ENCODE peak calls at places on chromosomes 11 and 22, in six cellular contexts. A is uterus, L is HepG2, M is stomach, N is IMR-90, U is ovary. Z is an unnamed sample.

GRCh38 chr11:74154621-74155281 is 16.1 kb downstream of the C2CD3 start:
- DNase-seq in M (no peak), U (no peak), A (no peak), L (no peak), N (no peak), Z (no peak)

GRCh38 chr11:35488117-35488516 is 37.3 kb downstream of the PAMR1 start:
- DNase-seq in L (no peak), U (no peak), A (no peak), N (peak), M (no peak), Z (no peak)

GRCh38 chr11:8810331-8811301 is 100.4 kb upstream of the AKIP1 start:
- DNase-seq in A (peak), U (peak), L (peak), N (peak), M (peak), Z (no peak)

GRCh38 chr11:85772700-85773099 is 38.2 kb downstream of the SYTL2 start:
- DNase-seq in U (no peak), N (peak), L (no peak), M (no peak), A (no peak), Z (no peak)

GRCh38 chr11:93737904-93738612 is 3.2 kb downstream of the TAF1D start:
- DNase-seq in M (no peak), U (no peak), A (no peak), N (peak), L (no peak), Z (no peak)

GRCh38 chr11:36702330-36703054 is 104.5 kb upstream of the RAG2 start:
- DNase-seq in L (peak), A (no peak), N (peak), U (no peak), M (no peak), Z (peak)

GRCh38 chr22:37409557-37409956 is 17.7 kb downstream of the ELFN2 start:
- DNase-seq in U (no peak), L (no peak), A (no peak), N (no peak), M (no peak), Z (no peak)

GRCh38 chr22:28883917-28884753 is 763 bp downstream of the ZNRF3 start:
- DNase-seq in M (peak), N (peak), U (peak), A (peak), L (no peak), Z (peak)

GRCh38 chr11:33234397-33235168 is 22.6 kb upstream of the HIPK3 start:
- DNase-seq in A (no peak), M (no peak), N (peak), U (no peak), L (no peak), Z (no peak)

GRCh38 chr11:61840371-61840770 is 12.3 kb downstream of the FADS2 start:
- DNase-seq in M (no peak), L (no peak), A (no peak), U (no peak), N (no peak), Z (no peak)

GRCh38 chr22:38062782-38063181 is 5.6 kb downstream of the PICK1 start:
- DNase-seq in M (no peak), L (no peak), N (no peak), U (no peak), A (no peak), Z (no peak)

GRCh38 chr11:117595440-117595839 is 201.6 kb downstream of the DSCAML1 start:
- DNase-seq in L (no peak), U (no peak), A (no peak), N (no peak), M (no peak), Z (no peak)

GRCh38 chr11:10388574-10388973 is 66.5 kb upstream of the AMPD3 start:
- DNase-seq in M (no peak), U (no peak), N (no peak), L (no peak), A (no peak), Z (no peak)

GRCh38 chr11:8312966-8313365 is 49.3 kb upstream of the LMO1 start:
- DNase-seq in U (no peak), N (no peak), M (no peak), A (no peak), L (no peak), Z (no peak)

GRCh38 chr11:115911656-115912055 is 407.4 kb upstream of the CADM1 start:
- DNase-seq in L (no peak), M (no peak), N (no peak), A (no peak), U (no peak), Z (no peak)

GRCh38 chr22:50261615-50262459 is at the start of gene MAPK12:
- DNase-seq in N (no peak), M (no peak), A (no peak), L (no peak), U (peak), Z (peak)

GRCh38 chr11:118619444-118620205 is 12.2 kb downstream of the PHLDB1 start:
- DNase-seq in U (no peak), L (no peak), A (peak), N (peak), M (no peak), Z (peak)

GRCh38 chr11:118621898-118622375 is 14.5 kb downstream of the PHLDB1 start:
- DNase-seq in L (no peak), N (no peak), U (no peak), M (no peak), A (no peak), Z (no peak)

GRCh38 chr11:118622376-118623290 is 15.2 kb downstream of the PHLDB1 start:
- DNase-seq in A (peak), M (no peak), N (peak), U (no peak), L (no peak), Z (peak)

GRCh38 chr11:118620529-118621070 is 13.2 kb downstream of the PHLDB1 start:
- DNase-seq in U (no peak), L (peak), N (no peak), A (no peak), M (no peak), Z (no peak)

DNA sequence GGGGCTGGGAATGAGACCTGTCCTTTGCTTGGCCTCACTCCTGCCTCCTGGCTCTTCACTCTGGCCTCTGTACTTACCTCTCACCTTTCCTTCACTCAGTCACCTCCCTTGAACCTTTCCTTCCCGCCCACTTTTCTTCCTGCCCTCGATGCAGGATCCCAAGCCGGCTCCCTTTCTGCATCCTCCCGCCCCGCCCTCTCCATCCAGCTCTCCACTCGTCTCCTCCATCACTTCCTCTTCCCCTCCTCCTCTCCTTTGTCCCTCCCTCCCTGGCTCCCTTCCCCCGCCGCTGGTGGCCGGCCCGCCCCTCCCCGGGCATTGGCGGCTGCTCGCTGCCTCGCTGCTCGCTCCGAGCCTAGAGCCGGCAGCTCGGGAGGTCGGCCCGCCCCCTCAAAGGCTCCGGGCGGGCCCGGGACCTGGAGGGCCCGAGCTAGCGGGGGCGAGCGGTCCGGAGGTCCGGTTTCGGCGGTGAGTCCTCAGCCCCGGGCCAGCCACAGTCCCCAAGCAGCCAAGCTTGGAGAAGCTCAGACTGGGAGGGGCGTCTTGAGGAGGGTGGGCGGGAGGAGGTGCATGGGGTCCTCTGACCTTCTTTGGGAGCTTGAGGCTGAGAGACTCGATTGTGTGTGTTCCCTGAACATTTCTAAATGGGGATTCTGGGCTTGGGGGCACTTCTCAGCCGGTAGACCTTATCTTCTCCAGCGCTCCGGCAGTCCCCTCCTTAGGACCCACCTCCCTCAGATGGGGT is 13.8 kb downstream of the PHLDB1 start:
- DNase-seq in N (peak), A (peak), M (peak), L (peak), U (peak), Z (peak)
- TF ChIP-seq POLR2A in N (peak), A (no peak), M (no peak), L (no peak), U (no peak), Z (no peak)

GRCh38 chr11:31248768-31249167 is 120.8 kb downstream of the DCDC1 start:
- DNase-seq in N (no peak), A (no peak), L (no peak), M (no peak), U (no peak), Z (no peak)

GRCh38 chr11:31246451-31247165 is 122.9 kb downstream of the DCDC1 start:
- DNase-seq in U (no peak), A (no peak), N (peak), M (no peak), L (no peak), Z (no peak)
- TF ChIP-seq POLR2A in U (no peak), A (no peak), N (no peak), M (no peak), L (no peak), Z (no peak)

GRCh38 chr11:47408598-47409439 is 429 bp downstream of the SLC39A13 start:
- DNase-seq in U (peak), M (peak), L (no peak), A (peak), N (peak), Z (no peak)
- TF ChIP-seq POLR2A in U (no peak), M (no peak), L (no peak), A (no peak), N (peak), Z (no peak)

DNA sequence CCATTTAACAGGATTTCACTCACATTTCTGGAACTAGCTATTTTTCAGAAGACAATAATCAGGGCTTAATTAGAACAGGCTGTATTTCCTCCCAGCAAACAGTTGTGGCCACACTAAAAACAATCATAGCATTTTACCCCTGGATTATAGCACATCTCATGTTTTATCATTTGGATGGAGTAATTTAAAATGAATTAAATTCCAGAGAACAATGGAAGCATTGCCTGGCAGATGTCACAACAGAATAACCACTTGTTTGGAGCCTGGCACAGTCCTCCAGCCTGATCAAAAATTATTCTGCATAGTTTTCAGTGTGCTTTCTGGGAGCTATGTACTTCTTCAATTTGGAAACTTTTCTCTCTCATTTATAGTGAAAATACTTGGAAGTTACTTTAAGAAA is 9.2 kb downstream of the PRSS23 start:
- DNase-seq in N (no peak), U (no peak), A (no peak), M (no peak), L (no peak), Z (no peak)
- TF ChIP-seq POLR2A in N (no peak), U (no peak), A (no peak), M (no peak), L (no peak), Z (no peak)

GRCh38 chr22:21943571-21944448 is 8.8 kb downstream of the PPM1F start:
- DNase-seq in L (no peak), M (no peak), U (peak), N (no peak), A (no peak), Z (peak)

GRCh38 chr22:21942407-21942895 is 10.2 kb downstream of the PPM1F start:
- DNase-seq in N (peak), M (peak), L (no peak), U (no peak), A (peak), Z (peak)

GRCh38 chr22:21940521-21940920 is 12.1 kb downstream of the PPM1F start:
- DNase-seq in U (no peak), M (no peak), N (no peak), L (no peak), A (no peak), Z (peak)

GRCh38 chr22:21941921-21942320 is 10.7 kb downstream of the PPM1F start:
- DNase-seq in L (no peak), U (no peak), A (no peak), N (no peak), M (no peak), Z (no peak)

DNA sequence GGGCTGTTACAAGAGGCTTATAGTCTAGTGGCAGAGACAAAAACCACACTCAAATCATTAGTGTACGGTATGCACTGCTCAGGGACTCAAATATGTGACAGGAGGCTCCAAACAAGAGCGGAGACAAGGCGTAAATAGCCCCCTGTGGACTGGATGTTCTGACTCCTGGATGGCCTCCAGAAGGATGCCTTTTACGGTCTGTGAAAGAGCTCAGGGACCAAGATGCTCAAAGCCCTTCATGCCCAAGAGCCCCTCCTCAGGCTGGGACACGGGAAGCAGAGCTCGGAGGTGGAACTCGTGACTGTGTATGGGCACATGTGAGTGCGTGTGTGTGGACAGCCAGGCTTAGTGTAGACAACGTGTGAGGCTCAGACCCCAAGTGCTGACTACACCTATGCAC is 9.7 kb downstream of the PPM1F start:
- DNase-seq in L (no peak), A (peak), N (no peak), M (no peak), U (no peak), Z (no peak)
- TF ChIP-seq POLR2A in L (no peak), A (no peak), N (no peak), M (no peak), U (no peak), Z (no peak)

GRCh38 chr22:20508815-20509271 is 1.4 kb downstream of the MED15 start:
- DNase-seq in L (no peak), A (no peak), N (no peak), U (no peak), M (no peak), Z (peak)

GRCh38 chr22:20510811-20511577 is 3.6 kb downstream of the MED15 start:
- DNase-seq in L (no peak), A (no peak), M (no peak), N (no peak), U (no peak), Z (no peak)

GRCh38 chr22:20509344-20510047 is 2.1 kb downstream of the MED15 start:
- DNase-seq in N (peak), L (peak), U (peak), M (peak), A (peak), Z (peak)

GRCh38 chr22:20506543-20507252 is 712 bp upstream of the MED15 start:
- DNase-seq in M (no peak), A (no peak), L (no peak), N (no peak), U (no peak), Z (no peak)

DNA sequence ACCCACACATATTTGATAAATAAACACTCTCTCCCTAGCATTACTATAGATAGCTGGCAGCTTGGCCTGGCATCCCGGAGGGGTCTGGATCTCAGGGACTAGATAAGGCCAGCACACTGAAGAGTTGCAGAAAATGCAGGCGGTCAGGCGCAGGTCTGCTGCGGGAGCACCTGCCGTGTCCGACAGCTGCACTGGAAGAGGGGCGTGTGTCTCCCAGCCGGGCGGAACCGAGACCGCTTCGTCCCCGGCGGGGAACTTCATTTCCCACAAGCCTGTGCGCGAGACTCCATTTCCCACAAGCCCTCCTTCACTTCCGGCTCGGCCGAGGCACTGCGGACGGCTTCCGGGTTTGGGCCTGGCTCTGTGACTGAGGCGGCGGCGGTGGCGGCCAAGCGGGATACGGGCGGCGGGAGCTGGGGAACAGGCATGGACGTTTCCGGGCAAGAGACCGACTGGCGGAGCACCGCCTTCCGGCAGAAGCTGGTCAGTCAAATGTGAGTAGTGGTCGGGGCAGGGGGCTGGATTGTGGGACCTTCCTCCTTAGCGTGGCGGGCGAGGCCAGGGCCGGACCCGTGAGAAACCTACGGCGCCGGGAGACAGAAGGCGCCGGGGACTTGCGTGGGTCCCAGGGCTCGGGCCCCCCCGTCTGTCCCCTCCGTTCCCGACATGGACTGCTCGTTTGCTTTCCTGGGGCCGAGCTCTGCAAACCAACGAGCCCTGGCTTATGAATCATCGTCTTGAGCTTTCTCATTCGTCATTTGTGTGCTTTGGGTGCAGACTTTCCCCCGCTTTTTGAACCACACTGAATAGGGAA is at the start of gene MED15:
- DNase-seq in A (peak), M (peak), L (peak), U (peak), N (peak), Z (peak)
- TF ChIP-seq POLR2A in A (peak), M (no peak), L (peak), U (peak), N (peak), Z (peak)

DNA sequence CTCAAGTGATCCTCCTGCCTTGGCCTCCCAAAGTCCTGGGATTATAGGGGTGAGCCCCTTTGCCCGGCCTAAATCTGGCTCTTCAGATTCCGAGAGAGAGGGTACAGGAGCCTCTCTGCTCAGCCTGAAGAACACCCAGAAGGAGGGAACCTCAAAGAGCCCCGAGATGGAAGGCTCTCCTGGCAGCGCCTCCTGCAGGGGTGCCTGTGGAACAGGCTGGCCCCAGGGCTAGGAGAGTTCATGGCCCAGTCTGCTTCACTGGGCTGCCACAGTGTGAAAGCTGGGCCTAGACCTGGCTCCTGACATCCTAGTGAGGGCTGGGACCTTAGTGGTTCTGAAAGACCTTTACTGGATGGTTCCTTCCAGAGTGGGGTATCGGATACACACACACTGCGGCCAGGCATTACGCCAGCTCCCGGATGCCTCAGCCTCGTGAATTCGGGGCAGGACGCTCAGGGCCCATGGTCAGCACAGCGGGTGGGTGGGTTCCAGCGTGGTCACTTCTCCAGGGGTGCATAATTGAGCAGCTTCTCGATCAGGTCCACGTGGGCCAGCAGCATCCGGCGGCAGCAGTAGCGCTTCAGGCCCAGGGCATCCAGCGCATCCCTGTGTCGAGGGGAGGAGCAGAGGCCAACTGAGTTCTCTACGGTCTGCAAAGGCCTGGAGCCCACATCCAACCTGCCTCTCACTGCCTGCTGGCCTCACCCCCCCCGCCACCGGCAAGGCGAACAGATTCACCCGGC is 2.3 kb downstream of the POLR2L start:
- DNase-seq in A (no peak), M (no peak), U (no peak), N (no peak), L (no peak), Z (no peak)
- TF ChIP-seq POLR2A in A (no peak), M (no peak), U (no peak), N (no peak), L (no peak), Z (no peak)

DNA sequence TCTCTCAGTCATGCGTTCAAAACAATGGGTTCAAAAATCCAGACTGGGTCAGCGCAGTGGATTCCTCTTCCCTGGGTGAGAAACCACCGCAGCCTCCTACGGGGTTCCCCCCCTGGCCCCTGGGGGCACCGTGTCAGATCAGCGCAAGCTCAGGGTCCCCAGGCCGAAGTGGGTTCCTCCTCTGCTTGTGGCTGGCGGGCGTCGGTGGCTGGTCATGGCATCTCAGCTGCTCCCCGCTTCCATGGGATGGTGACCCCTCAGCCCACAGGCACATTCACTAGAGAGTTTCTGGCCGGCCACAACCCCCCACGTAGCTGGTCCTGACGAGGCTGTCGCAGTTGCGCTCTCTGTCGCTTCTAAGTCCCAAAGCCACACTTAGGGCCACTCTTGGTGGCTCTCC is 389.8 kb downstream of the TBC1D22A start:
- DNase-seq in M (no peak), U (no peak), A (no peak), L (no peak), N (no peak), Z (peak)
- TF ChIP-seq POLR2A in M (no peak), U (no peak), A (no peak), L (no peak), N (no peak), Z (no peak)

DNA sequence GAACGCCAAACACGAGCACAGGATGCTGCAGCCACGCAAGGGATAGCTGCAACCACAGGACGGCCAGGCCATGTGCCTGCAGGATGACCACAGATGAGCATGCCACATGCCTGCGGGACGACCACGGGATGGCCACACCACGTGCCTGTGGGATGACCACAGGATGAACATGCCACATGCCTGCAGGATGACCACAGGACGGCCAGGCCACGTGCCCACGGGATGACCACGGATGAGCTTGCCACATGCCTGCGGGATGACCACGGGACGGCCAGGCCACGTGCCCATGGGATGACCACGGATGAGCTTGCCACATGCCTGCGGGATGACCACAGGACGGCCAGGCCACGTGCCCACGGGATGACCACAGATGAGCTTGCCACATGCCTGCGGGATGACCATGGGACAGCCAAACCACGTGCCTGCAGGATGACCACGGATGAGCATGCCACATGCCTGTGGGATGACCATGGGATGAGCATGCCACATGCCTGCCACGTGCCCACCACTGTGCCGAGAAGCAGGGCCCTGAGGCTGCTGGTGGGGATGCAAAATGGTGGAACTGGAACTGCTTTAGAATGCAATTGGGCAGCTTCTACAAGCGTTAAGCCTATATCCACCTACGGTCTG is 12.8 kb upstream of the MOB2 start:
- DNase-seq in U (peak), A (no peak), N (no peak), M (no peak), L (no peak), Z (no peak)
- TF ChIP-seq POLR2A in U (no peak), A (no peak), N (no peak), M (no peak), L (no peak), Z (no peak)